ENCODE peak calls at places on chromosome 12, in four cellular contexts. G is K562, X is IMR-90, J is GM12878. B is an unnamed sample.

GRCh38 chr12:31728289-31728916 is 418 bp downstream of the AMN1 start:
- DNase-seq in G (peak), X (no peak), J (no peak), B (no peak)

GRCh38 chr12:18250313-18250916 is 10.9 kb upstream of the PIK3C2G start:
- DNase-seq in G (peak), X (peak), J (no peak), B (peak)

GRCh38 chr12:75991753-75992152 is 39.8 kb downstream of the PHLDA1 start:
- DNase-seq in G (no peak), X (no peak), J (no peak), B (no peak)

GRCh38 chr12:126685636-126686035 is 1581.3 kb upstream of the TMEM132C start:
- DNase-seq in G (no peak), X (no peak), J (no peak), B (no peak)

GRCh38 chr12:116765271-116765670 is 27.2 kb downstream of the RNFT2 start:
- DNase-seq in G (no peak), X (no peak), J (no peak), B (no peak)

GRCh38 chr12:20807192-20808080 is 3.1 kb upstream of the SLCO1B3 start:
- DNase-seq in G (no peak), X (no peak), J (no peak), B (no peak)

GRCh38 chr12:6335451-6336078 is 6.3 kb downstream of the TNFRSF1A start:
- DNase-seq in G (peak), X (peak), J (peak), B (peak)

GRCh38 chr12:120257041-120257821 is 8.3 kb downstream of the PXN start:
- DNase-seq in G (no peak), X (peak), J (no peak), B (peak)

GRCh38 chr12:30599631-30600030 is 96.0 kb downstream of the IPO8 start:
- DNase-seq in G (no peak), X (peak), J (no peak), B (peak)

GRCh38 chr12:71201136-71201679 is 43.4 kb upstream of the TSPAN8 start:
- DNase-seq in G (no peak), X (no peak), J (no peak), B (no peak)

GRCh38 chr12:115335048-115335447 is 651.1 kb upstream of the TBX3 start:
- DNase-seq in G (no peak), X (no peak), J (no peak), B (no peak)

GRCh38 chr12:70060634-70061033 is 182.6 kb upstream of the CNOT2 start:
- DNase-seq in G (no peak), X (no peak), J (no peak), B (no peak)

GRCh38 chr12:33988888-33989287 is 33.4 kb upstream of the ALG10 start:
- DNase-seq in G (no peak), X (no peak), J (no peak), B (peak)

GRCh38 chr12:122421815-122422737 is at the start of gene CLIP1:
- DNase-seq in G (peak), X (peak), J (no peak), B (peak)

GRCh38 chr12:132446535-132447326 is 43.2 kb upstream of the FBRSL1 start:
- DNase-seq in G (no peak), X (no peak), J (no peak), B (no peak)

GRCh38 chr12:28026701-28027100 is 54.2 kb upstream of the PTHLH start:
- DNase-seq in G (peak), X (no peak), J (no peak), B (no peak)

GRCh38 chr12:124779161-124780141 is 84.2 kb downstream of the SCARB1 start:
- DNase-seq in G (no peak), X (no peak), J (peak), B (no peak)

GRCh38 chr12:132141976-132142678 is 2.0 kb downstream of the DDX51 start:
- DNase-seq in G (no peak), X (no peak), J (no peak), B (no peak)

GRCh38 chr12:5013206-5013830 is 30.4 kb upstream of the KCNA5 start:
- DNase-seq in G (no peak), X (no peak), J (no peak), B (no peak)

GRCh38 chr12:6069452-6070093 is 54.9 kb downstream of the VWF start:
- DNase-seq in G (peak), X (peak), J (no peak), B (no peak)

GRCh38 chr12:122166422-122167327 is 7.3 kb downstream of the IL31 start:
- DNase-seq in G (no peak), X (no peak), J (peak), B (no peak)

GRCh38 chr12:126974779-126975178 is 1292.2 kb upstream of the TMEM132C start:
- DNase-seq in G (peak), X (no peak), J (no peak), B (no peak)

GRCh38 chr12:119988440-119988787 is 622 bp upstream of the BICDL1 start:
- DNase-seq in G (no peak), X (peak), J (no peak), B (peak)

GRCh38 chr12:10705655-10706054 is 17.5 kb downstream of the YBX3 start:
- DNase-seq in G (no peak), X (peak), J (no peak), B (no peak)

GRCh38 chr12:8844665-8845064 is 22.2 kb downstream of the A2ML1 start:
- DNase-seq in G (peak), X (peak), J (no peak), B (no peak)

GRCh38 chr12:6961278-6961694 is 9.2 kb downstream of the PHB2 start:
- DNase-seq in G (peak), X (no peak), J (no peak), B (no peak)

GRCh38 chr12:128792881-128793280 is 30.9 kb downstream of the SLC15A4 start:
- DNase-seq in G (no peak), X (no peak), J (no peak), B (no peak)

GRCh38 chr12:129200576-129200975 is 347.3 kb downstream of the GLT1D1 start:
- DNase-seq in G (no peak), X (no peak), J (no peak), B (no peak)

GRCh38 chr12:12008232-12008850 is 62.4 kb upstream of the BCL2L14 start:
- DNase-seq in G (no peak), X (no peak), J (no peak), B (no peak)

GRCh38 chr12:109925185-109925835 is 25.2 kb downstream of the TCHP start:
- DNase-seq in G (no peak), X (no peak), J (no peak), B (no peak)

GRCh38 chr12:109920266-109920780 is 20.2 kb downstream of the TCHP start:
- DNase-seq in G (no peak), X (no peak), J (no peak), B (no peak)

GRCh38 chr12:109921982-109922381 is 21.9 kb downstream of the TCHP start:
- DNase-seq in G (no peak), X (no peak), J (no peak), B (no peak)

GRCh38 chr12:109923481-109924245 is 23.6 kb downstream of the TCHP start:
- DNase-seq in G (no peak), X (no peak), J (no peak), B (no peak)

GRCh38 chr12:109923038-109923437 is 23.0 kb downstream of the TCHP start:
- DNase-seq in G (no peak), X (no peak), J (no peak), B (no peak)
- TF ChIP-seq FOS in G (no peak), X (no peak), J (no peak), B (no peak)

GRCh38 chr12:95966287-95966870 is 23.2 kb downstream of the AMDHD1 start:
- DNase-seq in G (no peak), X (no peak), J (no peak), B (no peak)
- TF ChIP-seq FOS in G (no peak), X (no peak), J (no peak), B (no peak)

DNA sequence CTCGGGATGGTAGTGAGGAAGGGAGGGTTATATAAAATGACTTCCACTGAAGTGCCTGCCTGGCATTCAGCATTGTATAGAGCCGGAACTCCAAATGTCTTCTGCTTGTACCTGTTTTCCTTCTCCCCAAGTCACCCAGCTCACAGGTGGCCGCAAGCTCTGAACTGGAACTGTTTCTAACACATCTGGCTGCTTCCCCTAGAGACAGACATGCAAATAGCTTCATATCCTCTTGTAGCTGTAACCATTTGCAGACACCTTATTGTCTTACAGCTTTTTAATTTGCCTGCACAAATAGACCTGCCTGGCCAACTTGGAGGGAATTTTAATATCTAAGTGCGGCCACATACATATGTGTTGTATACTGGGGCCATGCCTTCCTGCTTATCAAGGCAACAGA is 126.0 kb downstream of the CHST11 start:
- DNase-seq in G (no peak), X (no peak), J (peak), B (no peak)
- TF ChIP-seq FOS in G (no peak), X (no peak), J (no peak), B (no peak)

DNA sequence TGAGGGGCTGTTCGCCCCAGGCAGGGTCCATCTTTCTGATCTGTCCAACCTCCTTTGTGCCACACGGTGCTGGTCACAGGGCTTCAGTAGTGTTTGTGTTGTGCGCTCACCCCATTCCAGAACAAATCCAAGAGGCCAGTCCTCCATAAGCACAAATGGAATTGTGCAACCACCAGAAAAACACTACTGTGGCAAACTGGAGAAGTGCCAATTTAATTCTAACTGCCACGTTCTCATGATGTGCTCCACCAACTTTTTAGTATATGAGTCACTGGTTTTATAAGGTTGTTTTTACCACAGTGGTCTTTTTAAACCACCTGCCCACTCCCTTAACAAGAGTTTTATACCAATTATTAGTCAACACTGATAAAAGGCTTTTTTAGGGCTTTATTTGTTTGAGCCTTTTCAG is 380.2 kb downstream of the NAV3 start:
- DNase-seq in G (no peak), X (peak), J (no peak), B (peak)
- TF ChIP-seq FOS in G (no peak), X (no peak), J (no peak), B (no peak)

GRCh38 chr12:104877107-104877705 is 80.9 kb downstream of the SLC41A2 start:
- DNase-seq in G (peak), X (peak), J (no peak), B (peak)
- TF ChIP-seq FOS in G (no peak), X (no peak), J (no peak), B (no peak)

GRCh38 chr12:81727387-81727786 is 31.8 kb downstream of the PPFIA2 start:
- DNase-seq in G (no peak), X (no peak), J (no peak), B (no peak)

GRCh38 chr12:81726634-81727033 is 32.5 kb downstream of the PPFIA2 start:
- DNase-seq in G (no peak), X (no peak), J (no peak), B (no peak)

GRCh38 chr12:81729781-81730180 is 29.4 kb downstream of the PPFIA2 start:
- DNase-seq in G (no peak), X (no peak), J (no peak), B (no peak)
- TF ChIP-seq FOS in G (no peak), X (no peak), J (no peak), B (no peak)

GRCh38 chr12:105740970-105741725 is 397.6 kb downstream of the NUAK1 start:
- DNase-seq in G (no peak), X (peak), J (no peak), B (peak)
- TF ChIP-seq FOS in G (no peak), X (no peak), J (no peak), B (no peak)

GRCh38 chr12:58537278-58537677 is 383.0 kb downstream of the LRIG3 start:
- DNase-seq in G (no peak), X (peak), J (no peak), B (peak)

GRCh38 chr12:58541300-58541690 is 379.0 kb downstream of the LRIG3 start:
- DNase-seq in G (no peak), X (peak), J (no peak), B (peak)

GRCh38 chr12:58544281-58544680 is 376.0 kb downstream of the LRIG3 start:
- DNase-seq in G (no peak), X (no peak), J (no peak), B (no peak)

GRCh38 chr12:58539295-58539694 is 381.0 kb downstream of the LRIG3 start:
- DNase-seq in G (no peak), X (no peak), J (no peak), B (no peak)

GRCh38 chr12:58540480-58541299 is 379.6 kb downstream of the LRIG3 start:
- DNase-seq in G (peak), X (peak), J (peak), B (peak)
- TF ChIP-seq FOS in G (no peak), X (no peak), J (no peak), B (no peak)

B was measured in endothelial cell of umbilical vein.